ENCODE peak calls at places on chromosomes 5 and 9, in four cellular contexts. H is GM12878, N is HL-60, Z is K562. O is an unnamed sample.

GRCh38 chr9:77218612-77219011 is 41.3 kb downstream of the VPS13A start:
- DNase-seq in H (no peak), N (no peak), Z (no peak), O (no peak)

GRCh38 chr5:171600736-171601265 is 181.4 kb downstream of the FGF18 start:
- DNase-seq in H (no peak), N (peak; percentile 87), Z (no peak), O (no peak)

GRCh38 chr5:57735754-57736153 is 253.1 kb upstream of the ACTBL2 start:
- DNase-seq in N (no peak), Z (no peak), H (no peak), O (no peak)

GRCh38 chr9:126144617-126145456 is 181.8 kb upstream of the MVB12B start:
- DNase-seq in H (peak; percentile 2), Z (no peak), N (no peak), O (no peak)

GRCh38 chr9:92094655-92095054 is 20.6 kb downstream of the SPTLC1 start:
- DNase-seq in N (no peak), H (no peak), Z (peak; percentile 68), O (no peak)

GRCh38 chr9:15248106-15248505 is 58.9 kb downstream of the TTC39B start:
- DNase-seq in N (no peak), H (no peak), Z (no peak), O (no peak)

GRCh38 chr5:10760033-10760975 is 730 bp downstream of the DAP start:
- DNase-seq in Z (peak; percentile 67), H (no peak), N (peak; percentile 76), O (peak; percentile 32)

GRCh38 chr5:77015938-77016569 is 14.2 kb upstream of the AGGF1 start:
- DNase-seq in Z (peak; percentile 66), H (no peak), N (peak; percentile 2), O (no peak)

GRCh38 chr5:82396871-82397514 is 118.8 kb upstream of the RPS23 start:
- DNase-seq in H (no peak), N (no peak), Z (peak; percentile 78), O (no peak)

GRCh38 chr9:122179690-122180074 is 20.0 kb downstream of the MORN5 start:
- DNase-seq in Z (no peak), H (no peak), N (no peak), O (no peak)

GRCh38 chr9:9912459-9912858 is 700.3 kb downstream of the PTPRD start:
- DNase-seq in Z (no peak), H (no peak), N (no peak), O (no peak)

GRCh38 chr5:149900390-149900789 is 44.2 kb downstream of the PDE6A start:
- DNase-seq in H (no peak), N (no peak), Z (no peak), O (no peak)

GRCh38 chr5:167720676-167721260 is 570.7 kb upstream of the WWC1 start:
- DNase-seq in Z (no peak), N (no peak), H (no peak), O (no peak)
- TF ChIP-seq SPI1 in Z (no peak), N (no peak), H (no peak), O (no peak)

DNA sequence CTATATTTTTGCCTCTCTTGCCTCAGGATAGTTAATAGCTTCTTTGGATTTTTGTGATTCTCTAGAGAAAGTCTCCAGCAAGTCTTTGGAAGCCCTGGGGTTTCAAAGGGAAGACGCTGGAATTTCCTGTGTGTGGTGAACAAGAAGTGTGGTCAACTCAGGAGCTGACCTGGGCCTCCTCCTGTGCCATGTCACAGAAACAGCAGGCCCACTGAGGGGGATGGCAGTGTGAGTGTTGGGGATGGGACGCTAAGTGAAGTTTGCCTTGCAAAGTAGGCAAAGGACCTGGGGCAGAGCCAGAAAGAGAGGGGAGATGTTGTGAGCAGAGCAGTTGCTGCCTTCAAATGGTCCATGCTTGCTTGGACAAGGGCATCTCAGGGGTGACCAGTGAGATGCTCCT is 226.3 kb downstream of the DMRT2 start:
- DNase-seq in H (no peak), Z (no peak), N (no peak), O (no peak)
- TF ChIP-seq SPI1 in H (no peak), Z (no peak), N (no peak), O (no peak)

GRCh38 chr9:87677776-87678587 is 47.9 kb upstream of the CTSL start:
- DNase-seq in Z (no peak), N (no peak), H (no peak), O (no peak)
- TF ChIP-seq SPI1 in Z (no peak), N (no peak), H (no peak), O (no peak)

GRCh38 chr5:16707168-16707868 is 90.5 kb upstream of the RETREG1 start:
- DNase-seq in N (no peak), Z (no peak), H (no peak), O (no peak)
- TF ChIP-seq SPI1 in N (no peak), Z (no peak), H (no peak), O (no peak)

GRCh38 chr5:34721359-34721758 is 65.2 kb downstream of the RAI14 start:
- DNase-seq in N (no peak), H (no peak), Z (no peak), O (no peak)
- TF ChIP-seq SPI1 in N (no peak), H (no peak), Z (no peak), O (no peak)

DNA sequence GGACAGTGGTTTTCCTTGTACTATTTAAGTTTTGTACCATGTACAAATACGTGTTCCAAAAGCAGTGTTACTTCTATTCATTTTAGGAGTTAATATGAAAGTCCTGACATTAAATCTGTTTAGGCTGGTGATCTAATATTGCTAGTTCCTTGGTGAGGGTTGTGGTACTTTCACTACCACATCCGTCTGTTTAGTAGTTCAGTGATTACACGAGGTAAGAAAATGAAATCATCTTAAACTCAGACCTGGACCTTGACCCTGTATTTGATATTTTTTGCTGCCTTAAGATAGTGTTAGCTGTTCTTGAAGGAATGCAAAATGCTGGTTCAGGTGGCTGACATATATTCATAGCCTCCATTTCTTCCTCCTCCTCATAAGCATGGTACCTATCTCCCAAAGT is 50.3 kb downstream of the MTAP start:
- DNase-seq in N (no peak), H (peak; percentile 27), Z (no peak), O (no peak)
- TF ChIP-seq SPI1 in N (no peak), H (no peak), Z (no peak), O (peak; percentile 49)

DNA sequence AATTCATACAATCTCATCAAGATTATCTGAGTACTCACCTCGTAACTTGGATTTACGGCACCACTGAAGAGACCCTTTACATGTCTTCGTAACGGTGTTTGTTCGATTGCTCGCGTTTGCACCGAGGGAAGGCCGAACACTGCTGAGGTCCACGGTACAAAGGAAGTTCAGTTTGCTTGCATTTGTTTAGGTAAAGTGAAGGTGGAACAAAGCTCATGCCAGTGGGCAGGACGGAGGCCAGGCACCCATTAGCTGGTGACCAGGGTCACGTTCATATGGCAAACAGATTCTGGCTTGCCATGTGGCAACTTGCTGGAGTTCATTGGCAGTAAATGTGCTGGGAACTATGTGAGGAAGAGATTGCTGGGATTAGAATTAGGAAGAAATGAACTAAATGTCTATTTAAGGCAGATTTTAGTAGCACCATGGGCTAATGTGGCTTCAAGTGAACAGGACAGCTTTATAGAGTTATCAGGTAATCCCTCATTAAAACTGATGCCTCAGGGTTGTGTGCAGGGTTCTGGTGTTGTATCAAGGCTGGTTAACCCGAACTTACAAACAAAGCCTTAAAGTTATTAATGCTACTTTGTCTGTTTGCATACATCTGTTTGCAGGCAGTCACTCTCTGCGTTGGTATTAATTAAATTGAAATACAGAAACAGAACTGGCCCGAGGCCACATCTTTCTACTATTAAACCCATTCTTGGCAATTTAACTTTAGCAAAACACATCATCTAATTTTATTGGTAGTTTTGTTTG is 164.6 kb downstream of the MACROH2A1 start:
- DNase-seq in N (no peak), Z (no peak), H (no peak), O (no peak)
- TF ChIP-seq SPI1 in N (no peak), Z (no peak), H (no peak), O (no peak)

GRCh38 chr9:108477538-108478006 is 378.2 kb downstream of the ACTL7B start:
- DNase-seq in Z (no peak), H (no peak), N (no peak), O (no peak)
- TF ChIP-seq SPI1 in Z (no peak), H (no peak), N (no peak), O (no peak)

DNA sequence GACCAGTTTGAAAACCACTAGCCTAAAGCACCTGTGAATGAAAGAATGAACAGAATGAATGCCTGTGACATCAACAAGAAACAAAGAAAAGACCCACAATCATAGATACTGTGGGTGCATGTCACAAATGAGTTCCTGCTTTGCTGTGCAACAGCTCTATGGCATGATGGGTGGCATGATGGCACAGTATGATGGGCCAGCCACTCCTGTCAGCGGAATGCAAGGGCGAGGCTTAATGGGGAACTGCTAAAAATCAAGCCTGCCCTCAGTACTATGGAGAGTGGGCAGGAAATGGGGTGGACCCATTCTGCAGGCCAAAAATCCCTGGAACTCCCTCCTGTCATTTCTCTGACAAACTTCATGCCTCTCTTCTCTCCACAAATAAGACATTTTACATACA is 89.0 kb downstream of the DCP2 start:
- DNase-seq in N (no peak), Z (no peak), H (no peak), O (no peak)
- TF ChIP-seq SPI1 in N (no peak), Z (no peak), H (no peak), O (no peak)

O was measured in GM12891.